ENCODE peak calls at places on chromosome 2, in four cellular contexts. U is GM20000, C is GM03348, D is NCI-H748 treated with DMSO at 0.1 percent for 48 hours. G is an unnamed sample.

GRCh38 chr2:42127425-42128424 is 41.4 kb upstream of the EML4 start:
- DNase-seq in U (peak), C (no peak), D (no peak), G (no peak)

GRCh38 chr2:39743170-39743851 is 35.7 kb downstream of the THUMPD2 start:
- DNase-seq in U (no peak), C (no peak), D (no peak), G (no peak)

GRCh38 chr2:178479758-178480226 is 465 bp upstream of the PLEKHA3 start:
- DNase-seq in U (no peak), C (no peak), D (peak), G (no peak)

GRCh38 chr2:176174850-176175728 is 13.4 kb upstream of the HOXD1 start:
- DNase-seq in U (no peak), C (no peak), D (no peak), G (peak)

GRCh38 chr2:66443977-66444855 is 9.3 kb downstream of the MEIS1 start:
- DNase-seq in U (no peak), C (peak), D (no peak), G (no peak)

GRCh38 chr2:239928457-239929350 is 96.4 kb downstream of the NDUFA10 start:
- DNase-seq in U (no peak), C (peak), D (peak), G (no peak)

GRCh38 chr2:130836501-130837174 is at the start of gene ARHGEF4:
- DNase-seq in U (peak), C (peak), D (no peak), G (peak)

GRCh38 chr2:231519975-231520555 is 10.2 kb downstream of the NMUR1 start:
- DNase-seq in U (no peak), C (no peak), D (no peak), G (no peak)

GRCh38 chr2:118185210-118186109 is 97.2 kb downstream of the INSIG2 start:
- DNase-seq in U (peak), C (peak), D (peak), G (peak)

GRCh38 chr2:69997296-69998184 is 36.1 kb upstream of the ASPRV1 start:
- DNase-seq in U (no peak), C (peak), D (no peak), G (peak)

GRCh38 chr2:38935568-38936172 is 46.0 kb downstream of the ARHGEF33 start:
- DNase-seq in U (no peak), C (peak), D (no peak), G (no peak)

GRCh38 chr2:121490734-121491133 is 39.9 kb upstream of the RNU4ATAC start:
- DNase-seq in U (no peak), C (no peak), D (no peak), G (no peak)

GRCh38 chr2:181305151-181306123 is 151.7 kb upstream of the ITGA4 start:
- DNase-seq in U (peak), C (no peak), D (peak), G (peak)

GRCh38 chr2:181440919-181441318 is 16.3 kb upstream of the ITGA4 start:
- DNase-seq in U (no peak), C (no peak), D (no peak), G (no peak)

GRCh38 chr2:218285604-218286003 is 6.7 kb downstream of the TMBIM1 start:
- DNase-seq in U (no peak), C (peak), D (no peak), G (no peak)

GRCh38 chr2:45941758-45942738 is 290.6 kb downstream of the PRKCE start:
- DNase-seq in U (no peak), C (no peak), D (no peak), G (no peak)

GRCh38 chr2:37523861-37524362 is 147.5 kb downstream of the CDC42EP3 start:
- DNase-seq in U (no peak), C (peak), D (no peak), G (peak)

GRCh38 chr2:73112026-73112912 is 479 bp downstream of the RAB11FIP5 start:
- DNase-seq in U (peak), C (peak), D (no peak), G (peak)

GRCh38 chr2:170423919-170424318 is 246.0 kb downstream of the MYO3B start:
- DNase-seq in U (no peak), C (no peak), D (no peak), G (no peak)

GRCh38 chr2:152036611-152037469 is 62.0 kb downstream of the CACNB4 start:
- DNase-seq in U (peak), C (peak), D (peak), G (peak)

GRCh38 chr2:162265666-162266467 is 22.6 kb upstream of the FAP start:
- DNase-seq in U (no peak), C (no peak), D (no peak), G (no peak)

GRCh38 chr2:101251844-101252407 is 760 bp upstream of the CNOT11 start:
- DNase-seq in U (no peak), C (no peak), D (peak), G (peak)

GRCh38 chr2:235526166-235526565 is 32.3 kb downstream of the AGAP1 start:
- DNase-seq in U (no peak), C (no peak), D (no peak), G (no peak)

GRCh38 chr2:229270551-229271410 is at the start of gene PID1:
- DNase-seq in U (no peak), C (peak), D (peak), G (peak)

GRCh38 chr2:151707857-151708256 is 26.4 kb downstream of the NEB start:
- DNase-seq in U (no peak), C (no peak), D (no peak), G (no peak)

G was measured in transverse colon.